ENCODE peak calls at places on chromosome 2, in eight cellular contexts. Z is amygdala; R is nephron progenitor cell; W is T-helper 2 cell treated with Interferon-gamma antibody and Interleukin-4, amounts not matched to agents 5 μg/mL and 100 μg/mL, for 36 hours; B is activated CD4-positive, alpha-beta T cell treated with anti-CD3 and anti-CD28 coated beads for 24 hours; F is left lobe of liver; H is stimulated activated CD8-positive, alpha-beta memory T cell treated with anti-CD3 and anti-CD28 coated beads, Interleukin-4, amount 100 ng/mL, for 48 hours; U is EL. Q is an unnamed sample.

GRCh38 chr2:215613265-215613664 is 177.4 kb upstream of the FN1 start:
- DNase-seq in Z (no peak), R (no peak), W (no peak), B (no peak), F (no peak), H (no peak), U (peak; percentile 73), Q (no peak)

GRCh38 chr2:42040643-42041277 is 7.1 kb upstream of the PKDCC start:
- DNase-seq in Z (no peak), R (no peak), W (no peak), B (no peak), F (no peak), H (no peak), U (no peak), Q (no peak)

GRCh38 chr2:33810046-33810835 is 211.1 kb upstream of the FAM98A start:
- DNase-seq in Z (no peak), R (no peak), W (no peak), B (no peak), F (no peak), H (no peak), U (peak; percentile 91), Q (no peak)

GRCh38 chr2:242031481-242032019 is 162.0 kb downstream of the RTP5 start:
- DNase-seq in Z (no peak), R (no peak), W (peak; percentile 60), B (no peak), F (peak; percentile 39), H (peak; percentile 50), U (peak; percentile 92), Q (peak; percentile 77)

GRCh38 chr2:159149786-159150185 is 136.7 kb downstream of the WDSUB1 start:
- DNase-seq in Z (no peak), R (peak; percentile 23), W (no peak), B (no peak), F (no peak), H (no peak), U (no peak), Q (no peak)

GRCh38 chr2:162184362-162184761 is 32.3 kb upstream of the GCG start:
- DNase-seq in Z (no peak), R (no peak), W (no peak), B (no peak), F (no peak), H (no peak), U (no peak), Q (no peak)

GRCh38 chr2:68282814-68283812 is 30.8 kb upstream of the PPP3R1 start:
- DNase-seq in Z (no peak), R (no peak), W (no peak), B (no peak), F (no peak), H (no peak), U (peak; percentile 33), Q (no peak)

GRCh38 chr2:218218409-218219185 is 1.6 kb downstream of the ARPC2 start:
- DNase-seq in Z (no peak), R (no peak), W (peak; percentile 47), B (no peak), F (no peak), H (no peak), U (no peak), Q (peak; percentile 68)

GRCh38 chr2:120237491-120237902 is 14.3 kb upstream of the TMEM185B start:
- DNase-seq in Z (no peak), R (no peak), W (no peak), B (no peak), F (no peak), H (no peak), U (peak; percentile 94), Q (no peak)

GRCh38 chr2:174866421-174866820 is 102.1 kb upstream of the CHRNA1 start:
- DNase-seq in Z (no peak), R (no peak), W (no peak), B (no peak), F (no peak), H (no peak), U (no peak), Q (no peak)

GRCh38 chr2:72954376-72955187 is 37.3 kb downstream of the EMX1 start:
- DNase-seq in Z (no peak), R (no peak), W (no peak), B (no peak), F (no peak), H (no peak), U (no peak), Q (no peak)

GRCh38 chr2:197086500-197086899 is 160.0 kb upstream of the PGAP1 start:
- DNase-seq in Z (no peak), R (no peak), W (no peak), B (no peak), F (no peak), H (no peak), U (no peak), Q (no peak)

GRCh38 chr2:38462121-38462634 is 85.1 kb upstream of the ATL2 start:
- DNase-seq in Z (no peak), R (no peak), W (peak; percentile 81), B (peak; percentile 45), F (no peak), H (peak; percentile 69), U (peak; percentile 86), Q (peak; percentile 64)

GRCh38 chr2:80154231-80154915 is 150.2 kb downstream of the LRRTM1 start:
- DNase-seq in Z (no peak), R (no peak), W (no peak), B (no peak), F (no peak), H (no peak), U (no peak), Q (no peak)

GRCh38 chr2:37770797-37771196 is 99.4 kb upstream of the CDC42EP3 start:
- DNase-seq in Z (no peak), R (no peak), W (no peak), B (no peak), F (no peak), H (no peak), U (no peak), Q (no peak)

GRCh38 chr2:219327719-219328118 is 4.8 kb downstream of the RESP18 start:
- DNase-seq in Z (no peak), R (no peak), W (no peak), B (no peak), F (no peak), H (no peak), U (no peak), Q (no peak)

GRCh38 chr2:96074156-96074555 is 39.4 kb upstream of the GPAT2 start:
- DNase-seq in Z (no peak), R (no peak), W (no peak), B (no peak), F (no peak), H (no peak), U (no peak), Q (no peak)

GRCh38 chr2:101253713-101254085 is 1.0 kb downstream of the CNOT11 start:
- DNase-seq in Z (no peak), R (no peak), W (peak; percentile 10), B (no peak), F (no peak), H (no peak), U (peak; percentile 9), Q (no peak)